ENCODE peak calls at places on chromosomes 3 and 15, in five cellular contexts. One of them, this sample, is unnamed.

GRCh38 chr3:141095546-141095937 is 44.4 kb downstream of the SPSB4 start:
- DNase-seq in HFF-Myc: no peak
- DNase-seq in tibial artery: no peak
- DNase-seq in progenitor cell of endocrine pancreas: no peak
- DNase-seq in H9: no peak
- DNase-seq in this sample: no peak

GRCh38 chr15:58842713-58843396 is 71.8 kb downstream of the MINDY2 start:
- DNase-seq in progenitor cell of endocrine pancreas: no peak
- DNase-seq in tibial artery: no peak
- DNase-seq in HFF-Myc: no peak
- DNase-seq in H9: no peak
- DNase-seq in this sample: no peak

GRCh38 chr3:45794177-45794560 is 2.2 kb downstream of the SLC6A20 start:
- DNase-seq in progenitor cell of endocrine pancreas: no peak
- DNase-seq in H9: no peak
- DNase-seq in tibial artery: no peak
- DNase-seq in HFF-Myc: no peak
- DNase-seq in this sample: no peak

GRCh38 chr3:13080591-13080990 is 7.4 kb upstream of the IQSEC1 start:
- DNase-seq in progenitor cell of endocrine pancreas: no peak
- DNase-seq in HFF-Myc: no peak
- DNase-seq in H9: no peak
- DNase-seq in tibial artery: peak
- DNase-seq in this sample: no peak

GRCh38 chr15:99961011-99961441 is 227.8 kb upstream of the LYSMD4 start:
- DNase-seq in H9: peak
- DNase-seq in tibial artery: no peak
- DNase-seq in progenitor cell of endocrine pancreas: no peak
- DNase-seq in HFF-Myc: no peak
- DNase-seq in this sample: peak

GRCh38 chr3:62558549-62559112 is 185.3 kb upstream of the FEZF2 start:
- DNase-seq in HFF-Myc: no peak
- DNase-seq in H9: peak
- DNase-seq in tibial artery: no peak
- DNase-seq in progenitor cell of endocrine pancreas: no peak
- DNase-seq in this sample: peak

GRCh38 chr3:148131990-148132638 is 565.6 kb upstream of the AGTR1 start:
- DNase-seq in tibial artery: no peak
- DNase-seq in HFF-Myc: peak
- DNase-seq in progenitor cell of endocrine pancreas: no peak
- DNase-seq in H9: no peak
- DNase-seq in this sample: no peak

GRCh38 chr3:50605901-50606326 is 5.7 kb downstream of the CISH start:
- DNase-seq in tibial artery: no peak
- DNase-seq in H9: no peak
- DNase-seq in progenitor cell of endocrine pancreas: no peak
- DNase-seq in HFF-Myc: no peak
- DNase-seq in this sample: no peak

GRCh38 chr15:52730594-52730993 is 51.4 kb upstream of the ATOSA start:
- DNase-seq in progenitor cell of endocrine pancreas: no peak
- DNase-seq in HFF-Myc: no peak
- DNase-seq in H9: no peak
- DNase-seq in tibial artery: no peak
- DNase-seq in this sample: no peak

GRCh38 chr15:75369897-75370581 is 1.6 kb upstream of the MAN2C1 start:
- DNase-seq in progenitor cell of endocrine pancreas: no peak
- DNase-seq in HFF-Myc: no peak
- DNase-seq in tibial artery: no peak
- DNase-seq in H9: no peak
- DNase-seq in this sample: no peak

GRCh38 chr3:138114988-138115971 is at the start of gene DZIP1L:
- DNase-seq in H9: peak
- DNase-seq in HFF-Myc: no peak
- DNase-seq in tibial artery: peak
- DNase-seq in progenitor cell of endocrine pancreas: peak
- DNase-seq in this sample: peak

GRCh38 chr3:150926328-150926727 is 21.1 kb upstream of the MINDY4B start:
- DNase-seq in HFF-Myc: no peak
- DNase-seq in progenitor cell of endocrine pancreas: no peak
- DNase-seq in H9: no peak
- DNase-seq in tibial artery: no peak
- DNase-seq in this sample: no peak

GRCh38 chr3:177680442-177680821 is 483.1 kb upstream of the TBL1XR1 start:
- DNase-seq in progenitor cell of endocrine pancreas: no peak
- DNase-seq in HFF-Myc: no peak
- DNase-seq in tibial artery: no peak
- DNase-seq in H9: no peak
- DNase-seq in this sample: no peak

GRCh38 chr15:78979456-78980320 is 34.8 kb upstream of the CTSH start:
- DNase-seq in H9: peak
- DNase-seq in HFF-Myc: peak
- DNase-seq in progenitor cell of endocrine pancreas: no peak
- DNase-seq in tibial artery: peak
- DNase-seq in this sample: peak

GRCh38 chr3:153182491-153182890 is 20.5 kb downstream of the RAP2B start:
- DNase-seq in tibial artery: no peak
- DNase-seq in H9: no peak
- DNase-seq in progenitor cell of endocrine pancreas: no peak
- DNase-seq in HFF-Myc: no peak
- DNase-seq in this sample: no peak

GRCh38 chr3:73868688-73869315 is 244.1 kb upstream of the PDZRN3 start:
- DNase-seq in HFF-Myc: peak
- DNase-seq in tibial artery: no peak
- DNase-seq in H9: no peak
- DNase-seq in progenitor cell of endocrine pancreas: peak
- DNase-seq in this sample: peak

GRCh38 chr3:126618021-126618420 is 36.9 kb downstream of the TXNRD3 start:
- DNase-seq in tibial artery: no peak
- DNase-seq in H9: no peak
- DNase-seq in progenitor cell of endocrine pancreas: no peak
- DNase-seq in HFF-Myc: no peak
- DNase-seq in this sample: no peak

GRCh38 chr3:62587579-62588031 is 214.3 kb upstream of the FEZF2 start:
- DNase-seq in H9: no peak
- DNase-seq in progenitor cell of endocrine pancreas: no peak
- DNase-seq in tibial artery: no peak
- DNase-seq in HFF-Myc: peak
- DNase-seq in this sample: no peak

GRCh38 chr3:112519424-112520001 is 20.2 kb upstream of the BTLA start:
- DNase-seq in HFF-Myc: peak
- DNase-seq in progenitor cell of endocrine pancreas: no peak
- DNase-seq in tibial artery: no peak
- DNase-seq in H9: no peak
- DNase-seq in this sample: peak

GRCh38 chr3:25783661-25784512 is 644 bp upstream of the NGLY1 start:
- DNase-seq in tibial artery: peak
- DNase-seq in progenitor cell of endocrine pancreas: no peak
- DNase-seq in H9: peak
- DNase-seq in HFF-Myc: no peak
- DNase-seq in this sample: no peak

GRCh38 chr3:124463234-124463633 is 267.0 kb upstream of the UMPS start:
- DNase-seq in HFF-Myc: no peak
- DNase-seq in H9: no peak
- DNase-seq in tibial artery: no peak
- DNase-seq in progenitor cell of endocrine pancreas: no peak
- DNase-seq in this sample: no peak

GRCh38 chr3:151774910-151775309 is 39.0 kb upstream of the AADAC start:
- DNase-seq in HFF-Myc: no peak
- DNase-seq in tibial artery: no peak
- DNase-seq in H9: no peak
- DNase-seq in progenitor cell of endocrine pancreas: no peak
- DNase-seq in this sample: no peak

GRCh38 chr3:32487781-32488526 is 14.7 kb downstream of the CMTM6 start:
- DNase-seq in progenitor cell of endocrine pancreas: no peak
- DNase-seq in H9: no peak
- DNase-seq in tibial artery: no peak
- DNase-seq in HFF-Myc: no peak
- DNase-seq in this sample: no peak

GRCh38 chr15:57606816-57607215 is 15.1 kb downstream of the MYZAP start:
- DNase-seq in HFF-Myc: no peak
- DNase-seq in H9: no peak
- DNase-seq in tibial artery: no peak
- DNase-seq in progenitor cell of endocrine pancreas: no peak
- DNase-seq in this sample: no peak

GRCh38 chr3:99504258-99504657 is 134.1 kb upstream of the COL8A1 start:
- DNase-seq in tibial artery: no peak
- DNase-seq in HFF-Myc: peak
- DNase-seq in H9: no peak
- DNase-seq in progenitor cell of endocrine pancreas: no peak
- DNase-seq in this sample: no peak

GRCh38 chr3:23550402-23550801 is 255.4 kb upstream of the UBE2E1 start:
- DNase-seq in HFF-Myc: no peak
- DNase-seq in tibial artery: no peak
- DNase-seq in H9: no peak
- DNase-seq in progenitor cell of endocrine pancreas: no peak
- DNase-seq in this sample: no peak

GRCh38 chr3:174363256-174363655 is 495.9 kb upstream of the NAALADL2 start:
- DNase-seq in HFF-Myc: no peak
- DNase-seq in H9: no peak
- DNase-seq in tibial artery: no peak
- DNase-seq in progenitor cell of endocrine pancreas: no peak
- DNase-seq in this sample: no peak

GRCh38 chr3:196292281-196292923 is 4.9 kb upstream of the PCYT1A start:
- DNase-seq in HFF-Myc: no peak
- DNase-seq in progenitor cell of endocrine pancreas: no peak
- DNase-seq in tibial artery: no peak
- DNase-seq in H9: peak
- DNase-seq in this sample: no peak
- TF ChIP-seq CTCF in HFF-Myc: no peak
- TF ChIP-seq CTCF in progenitor cell of endocrine pancreas: no peak
- TF ChIP-seq CTCF in tibial artery: no peak
- TF ChIP-seq CTCF in H9: peak
- TF ChIP-seq CTCF in this sample: no peak

DNA sequence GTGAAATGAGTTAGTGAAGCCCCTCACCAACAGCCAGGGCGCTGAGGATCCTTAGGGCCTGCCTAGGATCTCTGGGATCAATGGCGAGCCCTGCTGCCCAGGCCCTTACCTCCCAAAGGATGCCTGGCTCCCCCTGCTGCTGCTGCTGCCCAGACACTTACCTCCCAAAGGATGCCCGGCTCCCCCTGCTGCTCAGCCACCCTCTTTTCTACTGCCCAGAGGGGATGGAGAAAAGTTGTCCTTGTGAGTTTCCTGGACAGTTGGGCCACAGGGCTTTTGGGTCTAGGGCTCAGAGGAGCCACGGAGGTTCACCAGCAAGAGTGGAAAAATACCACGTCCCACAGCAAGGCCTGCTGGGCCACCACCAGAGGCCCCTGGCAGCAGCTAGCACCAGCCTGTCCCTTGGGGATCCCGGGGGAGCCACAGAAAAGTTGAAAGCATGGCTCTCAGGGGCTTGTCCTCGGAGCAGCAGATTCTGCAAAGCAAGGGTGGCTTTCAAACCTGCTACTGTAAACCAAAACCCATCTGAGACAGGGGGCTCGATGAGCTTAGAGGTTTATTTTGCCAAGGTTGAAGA is 59.4 kb downstream of the SLC6A6 start:
- DNase-seq in tibial artery: no peak
- DNase-seq in progenitor cell of endocrine pancreas: no peak
- DNase-seq in HFF-Myc: no peak
- DNase-seq in H9: peak
- DNase-seq in this sample: peak
- TF ChIP-seq CTCF in tibial artery: peak
- TF ChIP-seq CTCF in progenitor cell of endocrine pancreas: peak
- TF ChIP-seq CTCF in HFF-Myc: peak
- TF ChIP-seq CTCF in H9: peak
- TF ChIP-seq CTCF in this sample: peak

GRCh38 chr15:93333826-93334225 is 244.8 kb upstream of the RGMA start:
- DNase-seq in H9: peak
- DNase-seq in progenitor cell of endocrine pancreas: no peak
- DNase-seq in tibial artery: no peak
- DNase-seq in HFF-Myc: no peak
- DNase-seq in this sample: peak
- TF ChIP-seq CTCF in H9: peak
- TF ChIP-seq CTCF in progenitor cell of endocrine pancreas: peak
- TF ChIP-seq CTCF in tibial artery: no peak
- TF ChIP-seq CTCF in HFF-Myc: no peak
- TF ChIP-seq CTCF in this sample: no peak

DNA sequence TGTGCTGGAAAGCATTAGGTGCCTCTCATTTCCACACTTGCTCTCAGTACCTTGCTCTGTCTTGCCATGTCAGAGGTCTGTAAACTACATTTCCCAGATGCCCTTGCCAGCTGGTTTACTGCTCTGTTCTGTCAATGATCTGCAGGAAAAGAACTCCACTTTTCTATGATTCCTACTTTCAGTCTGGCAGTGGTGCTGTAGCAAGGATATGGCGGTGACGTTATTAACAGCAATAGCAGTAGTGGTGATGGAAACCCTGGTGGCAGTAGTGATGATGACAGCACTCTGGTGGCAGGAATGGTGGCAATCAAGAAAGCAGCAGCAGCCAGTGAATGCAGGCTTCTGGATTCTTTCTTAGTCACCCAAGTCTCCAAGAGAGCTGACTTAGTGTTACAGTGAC is 665.2 kb downstream of the DIPK2A start:
- DNase-seq in HFF-Myc: no peak
- DNase-seq in tibial artery: no peak
- DNase-seq in progenitor cell of endocrine pancreas: no peak
- DNase-seq in H9: peak
- DNase-seq in this sample: peak
- TF ChIP-seq CTCF in HFF-Myc: peak
- TF ChIP-seq CTCF in tibial artery: no peak
- TF ChIP-seq CTCF in progenitor cell of endocrine pancreas: peak
- TF ChIP-seq CTCF in H9: peak
- TF ChIP-seq CTCF in this sample: no peak

GRCh38 chr3:55868347-55868746 is 381.2 kb upstream of the WNT5A start:
- DNase-seq in tibial artery: no peak
- DNase-seq in HFF-Myc: no peak
- DNase-seq in progenitor cell of endocrine pancreas: no peak
- DNase-seq in H9: no peak
- DNase-seq in this sample: no peak
- TF ChIP-seq CTCF in tibial artery: no peak
- TF ChIP-seq CTCF in HFF-Myc: no peak
- TF ChIP-seq CTCF in progenitor cell of endocrine pancreas: no peak
- TF ChIP-seq CTCF in H9: peak
- TF ChIP-seq CTCF in this sample: no peak